ENCODE peak calls at places on chromosomes 5 and 9, in nine cellular contexts. One of them, this sample, is unnamed.
A peak's percentile ranks its signal among the peaks of the same experiment; 100 is the strongest.

GRCh38 chr5:167688331-167688730 is 603.1 kb upstream of the WWC1 start:
- DNase-seq in AG04449: no peak
- DNase-seq in stimulated activated CD4-positive, alpha-beta T cell treated with anti-CD3 and anti-CD28 coated beads, TNF-alpha, amount 100 ng/mL, for 24 hours: no peak
- DNase-seq in brain microvascular endothelial cell: no peak
- DNase-seq in HT-29: no peak
- DNase-seq in NCI-H1417: no peak
- DNase-seq in NCI-H2171 treated with DMSO at 0.1 percent for 48 hours: no peak
- DNase-seq in CD4-positive, alpha-beta memory T cell: no peak
- DNase-seq in AG08395: no peak
- DNase-seq in this sample: no peak

GRCh38 chr5:173866249-173867172 is 21.6 kb upstream of the CPEB4 start:
- DNase-seq in stimulated activated CD4-positive, alpha-beta T cell treated with anti-CD3 and anti-CD28 coated beads, TNF-alpha, amount 100 ng/mL, for 24 hours: no peak
- DNase-seq in AG08395: no peak
- DNase-seq in NCI-H1417: no peak
- DNase-seq in NCI-H2171 treated with DMSO at 0.1 percent for 48 hours: no peak
- DNase-seq in brain microvascular endothelial cell: no peak
- DNase-seq in AG04449: no peak
- DNase-seq in HT-29: no peak
- DNase-seq in CD4-positive, alpha-beta memory T cell: no peak
- DNase-seq in this sample: no peak

GRCh38 chr5:94498199-94498598 is 120.2 kb downstream of the KIAA0825 start:
- DNase-seq in stimulated activated CD4-positive, alpha-beta T cell treated with anti-CD3 and anti-CD28 coated beads, TNF-alpha, amount 100 ng/mL, for 24 hours: no peak
- DNase-seq in HT-29: no peak
- DNase-seq in NCI-H1417: no peak
- DNase-seq in AG08395: no peak
- DNase-seq in CD4-positive, alpha-beta memory T cell: no peak
- DNase-seq in brain microvascular endothelial cell: no peak
- DNase-seq in AG04449: no peak
- DNase-seq in NCI-H2171 treated with DMSO at 0.1 percent for 48 hours: no peak
- DNase-seq in this sample: no peak

GRCh38 chr9:127637322-127637847 is 25.3 kb downstream of the STXBP1 start:
- DNase-seq in AG04449: peak; percentile 16
- DNase-seq in HT-29: peak; percentile 57
- DNase-seq in stimulated activated CD4-positive, alpha-beta T cell treated with anti-CD3 and anti-CD28 coated beads, TNF-alpha, amount 100 ng/mL, for 24 hours: no peak
- DNase-seq in CD4-positive, alpha-beta memory T cell: no peak
- DNase-seq in NCI-H2171 treated with DMSO at 0.1 percent for 48 hours: peak; percentile 89
- DNase-seq in NCI-H1417: peak; percentile 37
- DNase-seq in AG08395: peak; percentile 66
- DNase-seq in brain microvascular endothelial cell: peak; percentile 46
- DNase-seq in this sample: no peak

GRCh38 chr5:91178461-91178860 is 204.7 kb downstream of the ARRDC3 start:
- DNase-seq in CD4-positive, alpha-beta memory T cell: no peak
- DNase-seq in HT-29: no peak
- DNase-seq in NCI-H2171 treated with DMSO at 0.1 percent for 48 hours: no peak
- DNase-seq in NCI-H1417: no peak
- DNase-seq in AG04449: no peak
- DNase-seq in stimulated activated CD4-positive, alpha-beta T cell treated with anti-CD3 and anti-CD28 coated beads, TNF-alpha, amount 100 ng/mL, for 24 hours: no peak
- DNase-seq in brain microvascular endothelial cell: no peak
- DNase-seq in AG08395: peak; percentile 32
- DNase-seq in this sample: no peak

GRCh38 chr5:139385061-139385889 is 2.2 kb upstream of the SLC23A1 start:
- DNase-seq in CD4-positive, alpha-beta memory T cell: no peak
- DNase-seq in HT-29: peak; percentile 50
- DNase-seq in NCI-H2171 treated with DMSO at 0.1 percent for 48 hours: no peak
- DNase-seq in AG08395: peak; percentile 61
- DNase-seq in NCI-H1417: no peak
- DNase-seq in AG04449: no peak
- DNase-seq in brain microvascular endothelial cell: no peak
- DNase-seq in stimulated activated CD4-positive, alpha-beta T cell treated with anti-CD3 and anti-CD28 coated beads, TNF-alpha, amount 100 ng/mL, for 24 hours: no peak
- DNase-seq in this sample: no peak

GRCh38 chr5:103469288-103470065 is 93.1 kb downstream of the NUDT12 start:
- DNase-seq in brain microvascular endothelial cell: no peak
- DNase-seq in HT-29: peak; percentile 39
- DNase-seq in stimulated activated CD4-positive, alpha-beta T cell treated with anti-CD3 and anti-CD28 coated beads, TNF-alpha, amount 100 ng/mL, for 24 hours: no peak
- DNase-seq in AG08395: peak; percentile 17
- DNase-seq in NCI-H2171 treated with DMSO at 0.1 percent for 48 hours: no peak
- DNase-seq in AG04449: no peak
- DNase-seq in CD4-positive, alpha-beta memory T cell: no peak
- DNase-seq in NCI-H1417: no peak
- DNase-seq in this sample: no peak

GRCh38 chr9:13064060-13064459 is 215.4 kb downstream of the MPDZ start:
- DNase-seq in CD4-positive, alpha-beta memory T cell: no peak
- DNase-seq in stimulated activated CD4-positive, alpha-beta T cell treated with anti-CD3 and anti-CD28 coated beads, TNF-alpha, amount 100 ng/mL, for 24 hours: no peak
- DNase-seq in AG08395: no peak
- DNase-seq in NCI-H2171 treated with DMSO at 0.1 percent for 48 hours: peak; percentile 75
- DNase-seq in NCI-H1417: peak; percentile 69
- DNase-seq in AG04449: no peak
- DNase-seq in HT-29: no peak
- DNase-seq in brain microvascular endothelial cell: no peak
- DNase-seq in this sample: no peak

GRCh38 chr5:110477923-110478322 is 248.5 kb downstream of the TMEM232 start:
- DNase-seq in CD4-positive, alpha-beta memory T cell: no peak
- DNase-seq in NCI-H2171 treated with DMSO at 0.1 percent for 48 hours: no peak
- DNase-seq in NCI-H1417: no peak
- DNase-seq in stimulated activated CD4-positive, alpha-beta T cell treated with anti-CD3 and anti-CD28 coated beads, TNF-alpha, amount 100 ng/mL, for 24 hours: no peak
- DNase-seq in AG08395: peak; percentile 3
- DNase-seq in AG04449: peak; percentile 65
- DNase-seq in HT-29: no peak
- DNase-seq in brain microvascular endothelial cell: peak; percentile 78
- DNase-seq in this sample: no peak

GRCh38 chr5:55232985-55233928 is at the start of gene CCNO:
- DNase-seq in AG04449: no peak
- DNase-seq in AG08395: peak; percentile 77
- DNase-seq in CD4-positive, alpha-beta memory T cell: peak; percentile 59
- DNase-seq in stimulated activated CD4-positive, alpha-beta T cell treated with anti-CD3 and anti-CD28 coated beads, TNF-alpha, amount 100 ng/mL, for 24 hours: peak; percentile 35
- DNase-seq in NCI-H1417: peak; percentile 93
- DNase-seq in NCI-H2171 treated with DMSO at 0.1 percent for 48 hours: peak; percentile 88
- DNase-seq in brain microvascular endothelial cell: peak; percentile 44
- DNase-seq in HT-29: peak; percentile 90
- DNase-seq in this sample: peak; percentile 62

GRCh38 chr9:88476491-88477271 is 58.3 kb upstream of the NXNL2 start:
- DNase-seq in AG04449: peak; percentile 12
- DNase-seq in brain microvascular endothelial cell: peak; percentile 21
- DNase-seq in NCI-H2171 treated with DMSO at 0.1 percent for 48 hours: peak; percentile 90
- DNase-seq in NCI-H1417: no peak
- DNase-seq in CD4-positive, alpha-beta memory T cell: no peak
- DNase-seq in stimulated activated CD4-positive, alpha-beta T cell treated with anti-CD3 and anti-CD28 coated beads, TNF-alpha, amount 100 ng/mL, for 24 hours: no peak
- DNase-seq in AG08395: no peak
- DNase-seq in HT-29: no peak
- DNase-seq in this sample: no peak

GRCh38 chr5:158958048-158958994 is 141.4 kb downstream of the EBF1 start:
- DNase-seq in brain microvascular endothelial cell: no peak
- DNase-seq in NCI-H2171 treated with DMSO at 0.1 percent for 48 hours: no peak
- DNase-seq in AG04449: no peak
- DNase-seq in stimulated activated CD4-positive, alpha-beta T cell treated with anti-CD3 and anti-CD28 coated beads, TNF-alpha, amount 100 ng/mL, for 24 hours: no peak
- DNase-seq in CD4-positive, alpha-beta memory T cell: no peak
- DNase-seq in AG08395: peak; percentile 15
- DNase-seq in HT-29: no peak
- DNase-seq in NCI-H1417: no peak
- DNase-seq in this sample: no peak

This sample was measured in psoas muscle.